ENCODE peak calls at places on chromosome 1, in five cellular contexts. One of them, this sample, is unnamed.

GRCh38 chr1:46401964-46402626 is 8.0 kb downstream of the FAAH start:
- DNase-seq in H1: peak; percentile 85
- DNase-seq in K562: peak; percentile 75
- DNase-seq in A549: no peak
- DNase-seq in HepG2: peak; percentile 40
- DNase-seq in this sample: peak; percentile 95

GRCh38 chr1:90371106-90371813 is 345.8 kb downstream of the BARHL2 start:
- DNase-seq in HepG2: no peak
- DNase-seq in K562: no peak
- DNase-seq in A549: no peak
- DNase-seq in H1: no peak
- DNase-seq in this sample: peak; percentile 1

GRCh38 chr1:226646026-226646869 is 92.8 kb downstream of the ITPKB start:
- DNase-seq in H1: no peak
- DNase-seq in K562: no peak
- DNase-seq in HepG2: no peak
- DNase-seq in A549: no peak
- DNase-seq in this sample: no peak

GRCh38 chr1:86517336-86517735 is 29.5 kb upstream of the CLCA4 start:
- DNase-seq in H1: no peak
- DNase-seq in A549: no peak
- DNase-seq in K562: no peak
- DNase-seq in HepG2: no peak
- DNase-seq in this sample: no peak

GRCh38 chr1:151062738-151063371 is 2.7 kb downstream of the MLLT11 start:
- DNase-seq in K562: peak; percentile 74
- DNase-seq in H1: no peak
- DNase-seq in HepG2: no peak
- DNase-seq in A549: peak; percentile 63
- DNase-seq in this sample: peak; percentile 94

GRCh38 chr1:199948587-199949280 is 78.8 kb upstream of the NR5A2 start:
- DNase-seq in K562: peak; percentile 15
- DNase-seq in A549: no peak
- DNase-seq in H1: no peak
- DNase-seq in HepG2: no peak
- DNase-seq in this sample: peak; percentile 31

GRCh38 chr1:69982992-69983391 is 222.4 kb downstream of the LRRC40 start:
- DNase-seq in K562: no peak
- DNase-seq in A549: no peak
- DNase-seq in HepG2: no peak
- DNase-seq in H1: no peak
- DNase-seq in this sample: peak; percentile 73

GRCh38 chr1:204206121-204206520 is 7.7 kb downstream of the GOLT1A start:
- DNase-seq in HepG2: no peak
- DNase-seq in K562: no peak
- DNase-seq in A549: no peak
- DNase-seq in H1: no peak
- DNase-seq in this sample: peak; percentile 33

GRCh38 chr1:189253601-189254350 is 1223.9 kb downstream of the BRINP3 start:
- DNase-seq in K562: no peak
- DNase-seq in HepG2: no peak
- DNase-seq in H1: no peak
- DNase-seq in A549: no peak
- DNase-seq in this sample: no peak

GRCh38 chr1:82632164-82632563 is 831.4 kb downstream of the ADGRL2 start:
- DNase-seq in K562: no peak
- DNase-seq in HepG2: no peak
- DNase-seq in A549: no peak
- DNase-seq in H1: no peak
- DNase-seq in this sample: no peak

GRCh38 chr1:89525169-89525855 is 683 bp downstream of the LRRC8B start:
- DNase-seq in H1: no peak
- DNase-seq in K562: peak; percentile 54
- DNase-seq in A549: peak; percentile 41
- DNase-seq in HepG2: peak; percentile 17
- DNase-seq in this sample: no peak

GRCh38 chr1:206456577-206457375 is 13.5 kb upstream of the IKBKE start:
- DNase-seq in K562: no peak
- DNase-seq in A549: no peak
- DNase-seq in HepG2: no peak
- DNase-seq in H1: no peak
- DNase-seq in this sample: no peak

GRCh38 chr1:200982071-200982945 is 41.2 kb downstream of the KIF21B start:
- DNase-seq in HepG2: no peak
- DNase-seq in H1: no peak
- DNase-seq in K562: no peak
- DNase-seq in A549: no peak
- DNase-seq in this sample: peak; percentile 52

GRCh38 chr1:17199267-17200044 is 5.5 kb upstream of the PADI1 start:
- DNase-seq in HepG2: no peak
- DNase-seq in K562: no peak
- DNase-seq in A549: no peak
- DNase-seq in H1: no peak
- DNase-seq in this sample: peak; percentile 22

GRCh38 chr1:169009666-169010065 is 96.8 kb upstream of the ATP1B1 start:
- DNase-seq in HepG2: no peak
- DNase-seq in H1: no peak
- DNase-seq in A549: no peak
- DNase-seq in K562: no peak
- DNase-seq in this sample: no peak

GRCh38 chr1:187696092-187696491 is 867.3 kb downstream of the PLA2G4A start:
- DNase-seq in A549: no peak
- DNase-seq in HepG2: no peak
- DNase-seq in H1: no peak
- DNase-seq in K562: no peak
- DNase-seq in this sample: peak; percentile 39

GRCh38 chr1:196910208-196910607 is 22.4 kb downstream of the CFHR4 start:
- DNase-seq in HepG2: no peak
- DNase-seq in K562: no peak
- DNase-seq in H1: no peak
- DNase-seq in A549: no peak
- DNase-seq in this sample: peak; percentile 7

GRCh38 chr1:118788372-118788955 is 199.7 kb downstream of the TBX15 start:
- DNase-seq in H1: no peak
- DNase-seq in A549: no peak
- DNase-seq in HepG2: no peak
- DNase-seq in K562: no peak
- DNase-seq in this sample: no peak

GRCh38 chr1:31798433-31799195 is 17.2 kb downstream of the SPOCD1 start:
- DNase-seq in HepG2: peak; percentile 16
- DNase-seq in H1: no peak
- DNase-seq in K562: no peak
- DNase-seq in A549: peak; percentile 34
- DNase-seq in this sample: peak; percentile 90

GRCh38 chr1:12135612-12136011 is 31.2 kb upstream of the TNFRSF1B start:
- DNase-seq in H1: no peak
- DNase-seq in HepG2: no peak
- DNase-seq in K562: no peak
- DNase-seq in A549: no peak
- DNase-seq in this sample: no peak

GRCh38 chr1:108858541-108858940 is 1.6 kb upstream of the AKNAD1 start:
- DNase-seq in HepG2: no peak
- DNase-seq in H1: no peak
- DNase-seq in A549: no peak
- DNase-seq in K562: no peak
- DNase-seq in this sample: no peak

GRCh38 chr1:1370771-1371300 is 4.2 kb downstream of the AURKAIP1 start:
- DNase-seq in A549: no peak
- DNase-seq in H1: no peak
- DNase-seq in K562: no peak
- DNase-seq in HepG2: no peak
- DNase-seq in this sample: no peak

GRCh38 chr1:12692967-12693782 is 22.7 kb upstream of the AADACL3 start:
- DNase-seq in HepG2: no peak
- DNase-seq in H1: no peak
- DNase-seq in A549: no peak
- DNase-seq in K562: no peak
- DNase-seq in this sample: no peak

GRCh38 chr1:109240158-109241152 is 8.9 kb upstream of the CELSR2 start:
- DNase-seq in K562: peak; percentile 51
- DNase-seq in H1: peak; percentile 76
- DNase-seq in HepG2: no peak
- DNase-seq in A549: no peak
- DNase-seq in this sample: peak; percentile 71

GRCh38 chr1:29236993-29237905 is 927 bp downstream of the PTPRU start:
- DNase-seq in K562: no peak
- DNase-seq in A549: no peak
- DNase-seq in HepG2: peak; percentile 34
- DNase-seq in H1: peak; percentile 58
- DNase-seq in this sample: peak; percentile 45

GRCh38 chr1:175369696-175370095 is 177.1 kb upstream of the KIAA0040 start:
- DNase-seq in H1: no peak
- DNase-seq in K562: no peak
- DNase-seq in A549: no peak
- DNase-seq in HepG2: no peak
- DNase-seq in this sample: no peak

GRCh38 chr1:43057567-43057966 is 98.9 kb upstream of the SLC2A1 start:
- DNase-seq in K562: no peak
- DNase-seq in A549: no peak
- DNase-seq in H1: no peak
- DNase-seq in HepG2: no peak
- DNase-seq in this sample: no peak

GRCh38 chr1:48249868-48250267 is 27.4 kb downstream of the SLC5A9 start:
- DNase-seq in HepG2: no peak
- DNase-seq in A549: no peak
- DNase-seq in H1: no peak
- DNase-seq in K562: no peak
- DNase-seq in this sample: no peak

GRCh38 chr1:155253797-155254196 is 1.5 kb downstream of the ENTREP3 start:
- DNase-seq in K562: no peak
- DNase-seq in A549: no peak
- DNase-seq in H1: no peak
- DNase-seq in HepG2: no peak
- DNase-seq in this sample: peak; percentile 21

GRCh38 chr1:220369511-220369910 is 97.3 kb upstream of the RAB3GAP2 start:
- DNase-seq in K562: no peak
- DNase-seq in A549: no peak
- DNase-seq in HepG2: no peak
- DNase-seq in H1: no peak
- DNase-seq in this sample: no peak

GRCh38 chr1:21617126-21617738 is 51.9 kb downstream of the RAP1GAP start:
- DNase-seq in HepG2: no peak
- DNase-seq in H1: no peak
- DNase-seq in K562: no peak
- DNase-seq in A549: no peak
- DNase-seq in this sample: no peak

GRCh38 chr1:228445867-228446584 is 29.4 kb upstream of the TRIM17 start:
- DNase-seq in A549: peak; percentile 70
- DNase-seq in HepG2: no peak
- DNase-seq in H1: peak; percentile 70
- DNase-seq in K562: peak; percentile 35
- DNase-seq in this sample: peak; percentile 56

GRCh38 chr1:13624526-13624925 is 40.9 kb downstream of the PDPN start:
- DNase-seq in A549: no peak
- DNase-seq in HepG2: no peak
- DNase-seq in K562: no peak
- DNase-seq in H1: no peak
- DNase-seq in this sample: no peak

GRCh38 chr1:153577624-153578051 is 12.0 kb upstream of the S100A2 start:
- DNase-seq in H1: no peak
- DNase-seq in HepG2: no peak
- DNase-seq in A549: no peak
- DNase-seq in K562: no peak
- DNase-seq in this sample: no peak

GRCh38 chr1:148362141-148362929 is 120.8 kb downstream of the PPIAL4G start:
- DNase-seq in HepG2: no peak
- DNase-seq in K562: no peak
- DNase-seq in A549: no peak
- DNase-seq in H1: peak; percentile 77
- DNase-seq in this sample: peak; percentile 16

GRCh38 chr1:64302194-64302593 is 98.8 kb downstream of the UBE2U start:
- DNase-seq in HepG2: no peak
- DNase-seq in H1: no peak
- DNase-seq in A549: no peak
- DNase-seq in K562: no peak
- DNase-seq in this sample: no peak
- TF ChIP-seq MAFK in HepG2: no peak
- TF ChIP-seq MAFK in H1: no peak
- TF ChIP-seq MAFK in A549: no peak
- TF ChIP-seq MAFK in K562: no peak
- TF ChIP-seq MAFK in this sample: no peak

DNA sequence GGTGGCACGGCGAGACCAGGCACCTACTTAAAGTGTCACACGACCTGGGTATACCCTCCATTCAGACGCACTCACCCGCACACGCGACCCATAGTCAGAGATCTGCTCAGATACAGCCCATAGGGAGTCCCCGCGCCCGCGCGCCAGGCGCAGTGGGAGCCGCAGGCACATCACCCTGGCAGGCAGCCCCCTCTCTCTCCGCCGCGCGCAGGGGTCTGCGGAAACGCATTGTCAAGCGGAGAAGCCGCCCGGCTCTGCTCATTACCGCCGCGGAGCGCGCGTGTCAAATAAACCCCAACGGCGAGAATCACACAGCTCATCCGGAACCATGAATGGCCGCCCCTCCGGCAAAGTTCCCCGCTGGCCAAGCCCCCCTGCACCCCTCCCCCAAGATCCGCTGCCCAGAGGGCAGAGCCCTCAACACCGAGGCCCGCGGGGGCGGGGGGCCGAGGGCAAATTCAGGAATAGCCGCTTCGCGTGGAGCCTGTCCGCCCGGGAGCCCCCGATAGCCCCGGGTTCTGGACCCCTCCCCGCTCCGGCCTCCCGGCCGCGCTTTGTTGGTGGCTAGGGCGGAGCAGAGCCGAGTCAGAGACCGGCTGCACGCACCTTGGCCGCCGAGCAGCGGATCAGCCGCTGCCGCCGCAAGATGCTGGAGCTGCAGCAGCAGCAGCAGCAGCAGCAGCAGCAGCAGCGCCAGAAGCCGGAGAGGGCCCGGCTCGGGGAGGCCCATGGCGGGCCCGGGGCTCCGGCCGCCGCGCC is 508 bp downstream of the LRP8 start:
- DNase-seq in K562: peak; percentile 48
- DNase-seq in HepG2: peak; percentile 15
- DNase-seq in H1: peak; percentile 76
- DNase-seq in A549: peak; percentile 23
- DNase-seq in this sample: peak; percentile 15
- TF ChIP-seq MAFK in K562: no peak
- TF ChIP-seq MAFK in HepG2: no peak
- TF ChIP-seq MAFK in H1: no peak
- TF ChIP-seq MAFK in A549: no peak
- TF ChIP-seq MAFK in this sample: no peak

GRCh38 chr1:240732390-240732789 is 120.4 kb upstream of the GREM2 start:
- DNase-seq in A549: peak; percentile 68
- DNase-seq in HepG2: peak; percentile 53
- DNase-seq in H1: no peak
- DNase-seq in K562: peak; percentile 50
- DNase-seq in this sample: peak; percentile 79
- TF ChIP-seq MAFK in A549: no peak
- TF ChIP-seq MAFK in HepG2: no peak
- TF ChIP-seq MAFK in H1: no peak
- TF ChIP-seq MAFK in K562: no peak
- TF ChIP-seq MAFK in this sample: no peak

DNA sequence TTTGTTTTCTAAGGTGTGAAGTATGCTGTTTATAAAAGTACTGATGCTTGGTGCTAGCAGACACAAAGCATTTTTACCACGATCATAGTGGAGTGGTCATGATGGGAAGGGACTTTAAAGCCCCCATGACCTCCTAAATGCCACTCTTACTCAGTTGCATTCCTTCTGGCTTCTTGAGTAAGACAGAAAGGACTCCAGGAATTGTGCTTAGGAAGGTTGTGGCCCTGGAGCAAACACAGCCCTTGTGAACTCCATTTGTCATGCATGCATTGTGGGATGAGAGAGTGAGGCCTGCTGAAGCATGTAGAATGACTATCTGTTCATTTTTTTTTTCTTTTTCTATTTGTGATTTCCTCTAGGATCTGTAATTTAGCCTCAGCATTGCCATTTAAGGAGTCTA is 34.2 kb downstream of the AK5 start:
- DNase-seq in H1: no peak
- DNase-seq in K562: no peak
- DNase-seq in A549: no peak
- DNase-seq in HepG2: no peak
- DNase-seq in this sample: peak; percentile 81
- TF ChIP-seq MAFK in H1: no peak
- TF ChIP-seq MAFK in K562: no peak
- TF ChIP-seq MAFK in A549: no peak
- TF ChIP-seq MAFK in HepG2: no peak
- TF ChIP-seq MAFK in this sample: no peak